ENCODE peak calls at places on chromosomes 12 and 14, in eight cellular contexts. N is stomach, K is sigmoid colon, Y is upper lobe of left lung, U is breast epithelium, V is GM12878, X is endothelial cell of umbilical vein, A is transverse colon. B is an unnamed sample.

GRCh38 chr14:52015411-52016030 is 26.2 kb downstream of the RTRAF start:
- DNase-seq in N (peak; percentile 68), K (no peak), Y (no peak), U (no peak), V (no peak), X (peak; percentile 51), A (no peak), B (no peak)

GRCh38 chr12:127146991-127147718 is 1119.8 kb upstream of the TMEM132C start:
- DNase-seq in N (no peak), K (no peak), Y (no peak), U (no peak), V (no peak), X (no peak), A (no peak), B (no peak)

GRCh38 chr14:38880643-38881567 is 222.1 kb downstream of the SEC23A start:
- DNase-seq in N (no peak), K (no peak), Y (no peak), U (no peak), V (no peak), X (peak; percentile 92), A (no peak), B (no peak)

GRCh38 chr14:29236401-29236800 is 469.8 kb downstream of the FOXG1 start:
- DNase-seq in N (no peak), K (no peak), Y (no peak), U (no peak), V (no peak), X (no peak), A (no peak), B (no peak)

GRCh38 chr12:57864811-57865751 is 18.6 kb upstream of the CTDSP2 start:
- DNase-seq in N (peak; percentile 75), K (peak; percentile 91), Y (peak; percentile 95), U (peak; percentile 59), V (no peak), X (peak; percentile 81), A (peak; percentile 82), B (no peak)

GRCh38 chr12:16880864-16881285 is 274.9 kb upstream of the LMO3 start:
- DNase-seq in N (peak; percentile 33), K (no peak), Y (no peak), U (no peak), V (no peak), X (no peak), A (peak; percentile 20), B (no peak)

GRCh38 chr12:93638954-93639353 is 38.2 kb upstream of the CRADD start:
- DNase-seq in N (no peak), K (no peak), Y (no peak), U (no peak), V (no peak), X (no peak), A (no peak), B (no peak)

GRCh38 chr12:69908208-69908607 is 83.2 kb downstream of the MYRFL start:
- DNase-seq in N (no peak), K (no peak), Y (no peak), U (no peak), V (no peak), X (peak; percentile 97), A (no peak), B (no peak)

GRCh38 chr12:1533602-1534304 is 60.6 kb downstream of the FBXL14 start:
- DNase-seq in N (no peak), K (no peak), Y (no peak), U (no peak), V (peak; percentile 77), X (no peak), A (peak; percentile 47), B (no peak)

GRCh38 chr14:78445275-78445674 is 275.1 kb downstream of the NRXN3 start:
- DNase-seq in N (no peak), K (no peak), Y (no peak), U (no peak), V (no peak), X (no peak), A (no peak), B (no peak)

GRCh38 chr14:59630281-59630963 is 53.8 kb upstream of the CCDC175 start:
- DNase-seq in N (no peak), K (no peak), Y (peak; percentile 82), U (no peak), V (no peak), X (no peak), A (no peak), B (no peak)

GRCh38 chr12:57309420-57309819 is 58.4 kb upstream of the STAC3 start:
- DNase-seq in N (no peak), K (no peak), Y (no peak), U (no peak), V (no peak), X (peak; percentile 48), A (no peak), B (no peak)

GRCh38 chr12:105931762-105932587 is 206.8 kb downstream of the NUAK1 start:
- DNase-seq in N (no peak), K (no peak), Y (peak; percentile 17), U (no peak), V (no peak), X (no peak), A (no peak), B (no peak)
- TF ChIP-seq POLR2AphosphoS5 in N (no peak), K (no peak), Y (no peak), U (no peak), V (no peak), X (no peak), A (no peak), B (no peak)

GRCh38 chr12:106782619-106783018 is 8.1 kb downstream of the RIC8B start:
- DNase-seq in N (no peak), K (no peak), Y (no peak), U (no peak), V (no peak), X (no peak), A (no peak), B (no peak)

GRCh38 chr12:106780010-106780625 is 5.6 kb downstream of the RIC8B start:
- DNase-seq in N (no peak), K (no peak), Y (no peak), U (no peak), V (no peak), X (peak; percentile 7), A (no peak), B (no peak)

GRCh38 chr12:106783515-106783914 is 9.0 kb downstream of the RIC8B start:
- DNase-seq in N (no peak), K (no peak), Y (no peak), U (no peak), V (no peak), X (no peak), A (no peak), B (no peak)
- TF ChIP-seq POLR2A in N (no peak), K (no peak), Y (no peak), U (no peak), V (no peak), X (no peak), A (no peak), B (no peak)

GRCh38 chr12:122500685-122501488 is at the start of gene ZCCHC8:
- DNase-seq in N (peak; percentile 97), K (peak; percentile 98), Y (peak; percentile 97), U (peak; percentile 96), V (peak; percentile 95), X (peak; percentile 98), A (peak; percentile 98), B (no peak)
- TF ChIP-seq POLR2AphosphoS5 in N (peak; percentile 95), K (peak; percentile 95), Y (peak; percentile 86), U (peak; percentile 90), V (peak; percentile 84), X (peak; percentile 76), A (peak; percentile 97), B (peak; percentile 98)

DNA sequence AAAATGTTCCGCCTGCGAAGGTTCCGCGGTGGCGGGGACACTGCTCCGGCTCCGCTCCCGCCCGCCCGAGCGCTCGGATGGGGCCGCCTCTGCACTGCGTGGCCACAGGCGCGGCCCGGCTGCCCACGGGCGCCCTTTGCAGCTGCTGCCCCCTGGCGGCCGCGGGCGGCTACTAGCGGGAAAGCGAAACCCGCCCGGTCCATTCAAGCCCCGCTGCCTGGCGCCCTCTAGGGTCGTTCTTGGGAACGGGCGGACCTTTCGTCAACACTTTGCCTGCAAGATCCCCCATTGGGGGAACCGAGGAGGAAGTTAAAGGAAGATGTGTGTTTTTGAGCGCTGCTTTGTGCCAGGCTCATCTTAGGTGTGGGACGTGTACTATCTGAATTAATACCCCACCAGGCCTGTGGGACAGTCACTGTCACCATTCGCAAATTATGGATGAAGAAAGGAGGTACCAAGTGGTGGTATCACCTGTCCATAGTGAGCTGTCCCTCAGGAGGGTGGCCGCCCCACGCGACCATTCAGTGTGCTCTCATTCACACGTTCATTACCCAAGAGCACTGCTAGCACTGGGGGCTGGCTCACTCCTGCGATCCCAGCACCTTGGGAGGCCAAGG is 19.4 kb downstream of the GPR132 start:
- DNase-seq in N (peak; percentile 96), K (peak; percentile 94), Y (peak; percentile 99), U (peak; percentile 71), V (no peak), X (peak; percentile 81), A (peak; percentile 94), B (no peak)
- TF ChIP-seq POLR2A in N (no peak), K (no peak), Y (no peak), U (no peak), V (peak; percentile 75), X (no peak), A (no peak), B (no peak)

DNA sequence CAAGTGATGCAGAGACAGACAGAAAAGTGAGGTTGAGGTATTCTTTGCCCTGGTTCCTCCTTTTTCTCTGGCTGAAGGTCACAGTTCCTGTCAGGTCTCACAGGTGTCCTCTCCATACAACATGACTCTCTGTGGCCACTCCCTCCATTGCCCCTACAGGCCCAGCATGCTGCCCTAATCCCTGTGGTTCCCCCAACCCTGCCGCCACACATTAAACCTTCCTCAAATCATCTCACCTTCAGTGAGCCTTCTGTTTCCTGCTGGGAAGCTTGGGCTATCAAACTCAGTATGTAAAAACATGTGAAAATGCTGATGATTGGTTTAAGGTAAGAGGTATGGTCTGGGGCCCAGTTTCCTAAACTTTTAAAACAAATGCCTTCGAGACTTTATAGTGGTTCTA is 159.0 kb upstream of the E2F7 start:
- DNase-seq in N (no peak), K (no peak), Y (no peak), U (no peak), V (no peak), X (no peak), A (no peak), B (no peak)
- TF ChIP-seq POLR2AphosphoS5 in N (no peak), K (no peak), Y (no peak), U (no peak), V (no peak), X (no peak), A (no peak), B (no peak)

DNA sequence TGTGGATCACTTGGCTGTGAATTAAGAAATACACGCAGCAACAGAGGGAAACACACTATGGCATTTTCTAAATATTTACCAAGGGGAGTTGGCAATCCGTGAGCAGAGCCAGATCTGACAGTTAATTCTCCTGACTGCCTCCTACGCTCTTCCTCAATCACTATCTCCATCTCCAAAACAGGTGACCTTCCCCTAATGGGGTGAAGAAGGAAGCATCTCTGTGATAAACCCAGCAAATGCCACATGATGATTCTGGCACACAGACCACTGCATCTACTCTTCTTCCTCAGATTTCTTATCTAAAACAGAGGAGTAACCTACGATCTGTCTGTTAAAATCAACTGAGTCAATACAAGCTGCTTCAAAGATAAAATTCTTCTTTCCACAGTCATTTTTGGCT is 4.4 kb downstream of the SPTB start:
- DNase-seq in N (no peak), K (no peak), Y (no peak), U (no peak), V (no peak), X (no peak), A (no peak), B (no peak)
- TF ChIP-seq POLR2A in N (no peak), K (no peak), Y (no peak), U (no peak), V (no peak), X (no peak), A (no peak), B (no peak)

B was measured in vagina.